ENCODE peak calls at places on chromosome 15, in six cellular contexts. O is hypothalamus; D is Jurkat, Clone E6-1; G is activated naive CD4-positive, alpha-beta T cell; L is NCI-H2171 treated with DMSO at 0.1 percent for 48 hours; T is HCT116. M is an unnamed sample.

GRCh38 chr15:51982770-51983103 is 11.2 kb upstream of the LEO1 start:
- DNase-seq in O (no peak), D (no peak), G (no peak), L (no peak), T (no peak), M (no peak)

GRCh38 chr15:60620707-60621106 is 141.8 kb upstream of the ICE2 start:
- DNase-seq in O (peak; percentile 15), D (no peak), G (no peak), L (no peak), T (no peak), M (no peak)

GRCh38 chr15:83365370-83365938 is 81.0 kb upstream of the BNC1 start:
- DNase-seq in O (peak; percentile 55), D (no peak), G (no peak), L (no peak), T (peak; percentile 16), M (no peak)

GRCh38 chr15:88115529-88116152 is 140.9 kb downstream of the NTRK3 start:
- DNase-seq in O (no peak), D (no peak), G (no peak), L (no peak), T (no peak), M (no peak)

GRCh38 chr15:89772933-89773583 is 3.1 kb upstream of the MESP2 start:
- DNase-seq in O (no peak), D (peak; percentile 22), G (no peak), L (peak; percentile 44), T (peak; percentile 29), M (no peak)

GRCh38 chr15:70873232-70874054 is 18.8 kb downstream of the THAP10 start:
- DNase-seq in O (no peak), D (no peak), G (no peak), L (no peak), T (no peak), M (no peak)

GRCh38 chr15:93179072-93179471 is 90.1 kb upstream of the RGMA start:
- DNase-seq in O (peak; percentile 6), D (no peak), G (no peak), L (no peak), T (no peak), M (no peak)

GRCh38 chr15:80587007-80587406 is 108.1 kb upstream of the ABHD17C start:
- DNase-seq in O (no peak), D (no peak), G (no peak), L (no peak), T (no peak), M (no peak)

GRCh38 chr15:42707068-42707467 is 29.9 kb downstream of the CDAN1 start:
- DNase-seq in O (no peak), D (no peak), G (no peak), L (no peak), T (no peak), M (peak; percentile 15)

M was measured in Panc1.